ENCODE peak calls at places on chromosome 3, in five cellular contexts. L is AG09309, T is HS-27A, R is NCI-H748 treated with DMSO at 0.1 percent for 48 hours, I is neural crest cell. S is an unnamed sample.

GRCh38 chr3:138254199-138254598 is 67.1 kb downstream of the ARMC8 start:
- DNase-seq in R (no peak), L (no peak), T (no peak), I (no peak), S (no peak)

GRCh38 chr3:158434412-158435038 is 136.5 kb upstream of the MLF1 start:
- DNase-seq in L (peak; percentile 23), T (peak; percentile 12), R (peak; percentile 3), I (peak; percentile 54), S (peak; percentile 47)

GRCh38 chr3:72258366-72258765 is 473.4 kb upstream of the PROK2 start:
- DNase-seq in R (peak; percentile 22), T (no peak), L (no peak), I (no peak), S (no peak)

GRCh38 chr3:64190517-64191515 is 34.5 kb downstream of the PRICKLE2 start:
- DNase-seq in R (no peak), L (peak; percentile 83), T (no peak), I (no peak), S (peak; percentile 63)

GRCh38 chr3:105367063-105367405 is 325 bp downstream of the ALCAM start:
- DNase-seq in T (no peak), L (no peak), I (peak; percentile 10), R (no peak), S (no peak)

GRCh38 chr3:2024037-2024436 is 74.6 kb upstream of the CNTN4 start:
- DNase-seq in L (no peak), T (no peak), R (peak; percentile 9), I (no peak), S (no peak)

GRCh38 chr3:143585720-143586456 is 262.4 kb downstream of the SLC9A9 start:
- DNase-seq in L (no peak), I (no peak), T (no peak), R (no peak), S (no peak)

GRCh38 chr3:51710631-51711351 is 3.9 kb downstream of the GRM2 start:
- DNase-seq in T (no peak), L (no peak), R (no peak), I (no peak), S (peak; percentile 76)

GRCh38 chr3:105285653-105286241 is 81.0 kb upstream of the ALCAM start:
- DNase-seq in I (no peak), L (no peak), T (no peak), R (no peak), S (no peak)

GRCh38 chr3:127754411-127755304 is 67.7 kb downstream of the MGLL start:
- DNase-seq in R (no peak), L (no peak), T (no peak), I (no peak), S (no peak)

GRCh38 chr3:57971975-57972374 is 36.2 kb upstream of the FLNB start:
- DNase-seq in T (no peak), R (no peak), L (no peak), I (no peak), S (no peak)

GRCh38 chr3:59502806-59503205 is 453.0 kb upstream of the CFAP20DC start:
- DNase-seq in L (peak; percentile 71), R (no peak), I (no peak), T (peak; percentile 64), S (peak; percentile 85)

GRCh38 chr3:171054921-171055320 is 28.4 kb upstream of the SLC2A2 start:
- DNase-seq in I (no peak), T (no peak), R (no peak), L (no peak), S (no peak)

GRCh38 chr3:139312959-139313358 is 30.9 kb upstream of the MRPS22 start:
- DNase-seq in L (no peak), I (no peak), R (no peak), T (no peak), S (no peak)

GRCh38 chr3:30643763-30644462 is 37.5 kb downstream of the TGFBR2 start:
- DNase-seq in T (no peak), L (no peak), I (no peak), R (no peak), S (no peak)

GRCh38 chr3:184637705-184638104 is 74.2 kb downstream of the MAGEF1 start:
- DNase-seq in I (no peak), R (no peak), T (no peak), L (no peak), S (peak; percentile 50)

GRCh38 chr3:71076361-71076997 is 507.0 kb downstream of the FOXP1 start:
- DNase-seq in R (no peak), L (no peak), T (peak; percentile 62), I (no peak), S (no peak)

GRCh38 chr3:188316723-188317070 is 162.7 kb downstream of the LPP start:
- DNase-seq in L (no peak), T (no peak), I (no peak), R (no peak), S (peak; percentile 11)

GRCh38 chr3:158097141-158097540 is 9.1 kb downstream of the SHOX2 start:
- DNase-seq in R (no peak), L (no peak), T (no peak), I (no peak), S (no peak)

GRCh38 chr3:66693461-66693912 is 192.7 kb upstream of the LRIG1 start:
- DNase-seq in R (no peak), I (no peak), T (no peak), L (no peak), S (peak; percentile 52)

GRCh38 chr3:37223084-37223975 is 48.9 kb upstream of the LRRFIP2 start:
- DNase-seq in I (no peak), L (no peak), R (no peak), T (no peak), S (no peak)

GRCh38 chr3:23217872-23218554 is 14.9 kb downstream of the UBE2E2 start:
- DNase-seq in T (no peak), I (no peak), L (no peak), R (no peak), S (no peak)

GRCh38 chr3:141413387-141414140 is 45.3 kb downstream of the ZBTB38 start:
- DNase-seq in R (no peak), I (no peak), T (no peak), L (no peak), S (no peak)

GRCh38 chr3:195508185-195508584 is 34.9 kb downstream of the PPP1R2 start:
- DNase-seq in I (no peak), R (no peak), L (no peak), T (no peak), S (no peak)

GRCh38 chr3:45955017-45955647 is 11.9 kb downstream of the CXCR6 start:
- DNase-seq in I (no peak), L (no peak), T (no peak), R (no peak), S (no peak)